ENCODE peak calls at places on chromosomes 1 and 21, in six cellular contexts. F is colonic mucosa, D is IMR-90, K is uterus, T is fibroblast of mammary gland, J is progenitor cell of endocrine pancreas. B is an unnamed sample.

GRCh38 chr1:18820791-18821641 is 38.4 kb downstream of the TAS1R2 start:
- DNase-seq in F (peak), D (peak), K (peak), T (peak), J (peak), B (no peak)

GRCh38 chr1:15062479-15063099 is 91.0 kb upstream of the TMEM51 start:
- DNase-seq in F (peak), D (no peak), K (no peak), T (no peak), J (no peak), B (no peak)

GRCh38 chr1:34500451-34500850 is 254.4 kb upstream of the GJB5 start:
- DNase-seq in F (no peak), D (no peak), K (no peak), T (no peak), J (peak), B (no peak)

GRCh38 chr1:103256490-103256889 is 148.2 kb upstream of the COL11A1 start:
- DNase-seq in F (no peak), D (peak), K (no peak), T (peak), J (no peak), B (no peak)

GRCh38 chr1:17869826-17870225 is 114.7 kb downstream of the ACTL8 start:
- DNase-seq in F (no peak), D (peak), K (no peak), T (peak), J (no peak), B (no peak)

GRCh38 chr1:199301472-199301871 is 662.6 kb downstream of the PTPRC start:
- DNase-seq in F (no peak), D (no peak), K (no peak), T (no peak), J (no peak), B (no peak)

GRCh38 chr1:234186037-234186688 is 187.1 kb upstream of the COA6 start:
- DNase-seq in F (no peak), D (peak), K (no peak), T (peak), J (no peak), B (no peak)

GRCh38 chr1:25568834-25569598 is 25.6 kb downstream of the LDLRAP1 start:
- DNase-seq in F (no peak), D (peak), K (peak), T (peak), J (no peak), B (peak)

GRCh38 chr1:111030590-111030989 is 66.9 kb upstream of the LRIF1 start:
- DNase-seq in F (peak), D (peak), K (no peak), T (peak), J (peak), B (no peak)

GRCh38 chr1:67755619-67756018 is 70.6 kb downstream of the GADD45A start:
- DNase-seq in F (no peak), D (no peak), K (no peak), T (no peak), J (no peak), B (no peak)

GRCh38 chr21:20647603-20648002 is 350.6 kb upstream of the NCAM2 start:
- DNase-seq in F (no peak), D (no peak), K (no peak), T (peak), J (no peak), B (no peak)

GRCh38 chr1:95371666-95372320 is 137.8 kb downstream of the RWDD3 start:
- DNase-seq in F (no peak), D (no peak), K (no peak), T (no peak), J (no peak), B (no peak)

GRCh38 chr21:25350056-25350455 is 257.2 kb downstream of the MRPL39 start:
- DNase-seq in F (no peak), D (peak), K (no peak), T (peak), J (no peak), B (no peak)

GRCh38 chr1:110102081-110102480 is 10.2 kb upstream of the UBL4B start:
- DNase-seq in F (no peak), D (peak), K (no peak), T (no peak), J (no peak), B (no peak)

GRCh38 chr1:238469146-238469601 is 578.5 kb upstream of the ZP4 start:
- DNase-seq in F (no peak), D (peak), K (no peak), T (no peak), J (no peak), B (no peak)

GRCh38 chr1:232423591-232423990 is 206.3 kb downstream of the SIPA1L2 start:
- DNase-seq in F (no peak), D (peak), K (no peak), T (peak), J (no peak), B (no peak)

GRCh38 chr1:155569988-155570592 is 7.5 kb upstream of the ASH1L start:
- DNase-seq in F (no peak), D (peak), K (no peak), T (peak), J (no peak), B (no peak)

DNA sequence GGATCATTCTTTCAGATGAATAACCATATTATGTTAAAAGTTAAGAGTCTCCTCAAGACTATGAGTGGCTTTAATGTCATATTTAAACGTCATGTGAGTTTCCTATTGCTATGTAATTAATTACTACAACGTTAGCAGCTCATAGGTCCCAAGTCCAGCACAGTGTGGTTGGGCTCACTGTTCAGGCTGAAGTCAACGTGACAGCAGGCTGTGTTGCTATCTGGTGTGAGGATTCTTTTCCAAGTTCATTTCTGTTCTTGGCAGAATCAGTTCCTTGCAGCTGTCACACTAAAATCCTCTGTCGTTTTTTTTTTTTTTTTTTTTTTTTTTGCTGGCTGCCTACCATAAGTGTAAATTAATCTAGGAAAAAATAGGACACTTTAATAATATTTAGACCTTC is 893.4 kb downstream of the LTN1 start:
- DNase-seq in F (peak), D (peak), K (peak), T (peak), J (no peak), B (no peak)
- TF ChIP-seq CTCF in F (no peak), D (no peak), K (no peak), T (no peak), J (no peak), B (no peak)

GRCh38 chr1:243686149-243686548 is 163.9 kb downstream of the AKT3 start:
- DNase-seq in F (no peak), D (peak), K (no peak), T (peak), J (no peak), B (no peak)
- TF ChIP-seq CTCF in F (no peak), D (no peak), K (no peak), T (no peak), J (no peak), B (no peak)

DNA sequence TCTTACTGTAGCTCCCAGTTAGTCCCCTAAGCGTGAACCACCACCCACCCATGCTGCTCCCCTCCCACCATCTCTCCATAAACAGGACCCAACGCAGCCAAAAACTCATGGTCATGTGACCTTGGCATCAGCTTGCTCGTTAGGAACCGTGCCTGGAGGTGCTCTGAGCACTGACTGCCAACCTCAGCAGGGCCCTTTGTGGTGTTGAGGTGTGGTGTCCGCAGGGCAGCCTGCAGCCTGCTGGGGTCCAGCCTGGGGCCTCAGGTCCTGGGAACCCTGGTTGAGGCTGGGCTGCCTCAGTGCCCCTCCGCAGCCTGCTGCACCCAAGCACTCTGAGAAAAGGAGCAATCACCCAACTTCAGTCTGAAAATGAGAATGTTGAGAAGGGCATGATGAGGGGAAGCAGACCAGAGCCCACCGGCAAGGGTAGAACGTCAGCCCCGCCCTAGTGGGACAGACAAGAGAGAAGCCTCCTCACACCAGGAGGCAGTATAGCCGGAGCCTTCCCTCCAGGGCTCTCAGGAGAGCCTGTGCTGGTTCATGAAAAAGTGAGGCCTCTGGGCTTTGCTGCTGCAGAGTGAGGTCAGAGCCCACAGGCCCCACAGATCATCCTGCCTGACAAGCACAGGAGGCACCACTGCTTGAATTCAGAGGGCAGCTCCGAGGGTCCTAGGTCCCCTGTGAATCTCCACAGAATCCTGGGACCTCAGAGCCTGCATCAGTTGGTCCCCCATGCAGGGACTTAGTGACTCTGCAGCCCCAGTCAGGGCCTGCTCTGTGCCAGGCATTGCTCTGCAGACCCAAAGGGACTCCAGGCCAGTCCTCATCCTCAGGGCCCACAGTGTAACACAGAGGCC is 4.9 kb upstream of the COL6A2 start:
- DNase-seq in F (no peak), D (no peak), K (peak), T (peak), J (no peak), B (no peak)
- TF ChIP-seq CTCF in F (no peak), D (peak), K (no peak), T (peak), J (no peak), B (peak)

DNA sequence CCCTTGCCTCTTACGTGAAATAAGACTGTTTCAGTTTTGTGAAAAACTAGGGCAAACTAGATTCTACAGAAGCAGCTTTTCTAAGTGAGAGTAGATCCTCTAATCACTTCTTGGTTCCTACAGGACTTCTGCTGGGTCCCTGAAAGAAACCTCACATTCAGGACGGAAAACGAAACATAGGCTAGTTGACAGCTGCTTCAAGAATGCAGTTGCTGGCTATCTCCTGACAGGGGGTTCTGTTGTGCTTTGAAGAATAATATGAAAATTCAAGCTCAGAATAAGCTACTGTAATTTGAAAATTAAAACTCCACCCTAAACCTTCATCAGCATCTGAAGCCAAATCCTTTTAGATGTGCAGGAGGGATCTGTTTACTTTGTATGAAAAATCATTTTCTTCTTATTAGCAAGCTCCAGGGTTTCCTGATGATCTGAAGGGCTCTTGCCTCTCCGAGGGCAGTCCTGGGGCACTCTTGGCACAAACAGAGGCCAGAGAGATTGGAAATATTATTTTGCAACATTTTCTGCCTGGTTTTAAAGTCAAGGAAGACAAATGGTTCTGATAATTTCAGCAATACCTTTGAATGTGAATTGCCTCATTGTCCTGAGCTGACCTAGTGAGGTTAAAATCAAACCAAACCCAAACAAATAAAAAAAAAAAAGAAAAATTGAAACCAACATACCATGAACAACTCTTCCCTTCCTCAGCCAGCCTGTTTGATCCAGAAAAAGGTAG is 55.1 kb downstream of the NTMT2 start:
- DNase-seq in F (no peak), D (peak), K (no peak), T (peak), J (no peak), B (no peak)
- TF ChIP-seq CTCF in F (no peak), D (no peak), K (no peak), T (no peak), J (no peak), B (peak)

DNA sequence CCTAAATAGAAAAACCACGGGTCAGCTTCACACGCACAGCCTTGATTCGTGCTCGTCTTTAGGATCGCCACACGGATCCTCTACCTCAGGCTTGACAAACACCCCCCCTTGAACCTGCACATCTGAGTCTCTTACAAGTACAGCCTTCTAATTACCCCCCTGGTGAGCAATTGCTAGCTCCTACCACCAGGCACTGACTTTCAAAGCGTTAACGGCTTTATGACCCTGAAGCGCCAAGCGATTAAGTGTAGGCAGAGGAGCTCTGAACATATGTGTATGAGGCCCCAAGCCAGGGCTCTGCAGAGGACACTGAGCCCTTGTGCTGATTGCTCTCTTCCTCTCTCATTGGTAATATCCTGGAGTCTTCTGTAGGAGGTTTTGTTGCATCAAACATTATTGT is 55.7 kb upstream of the EPHA8 start:
- DNase-seq in F (no peak), D (no peak), K (no peak), T (no peak), J (no peak), B (no peak)
- TF ChIP-seq CTCF in F (no peak), D (no peak), K (no peak), T (no peak), J (no peak), B (no peak)

GRCh38 chr1:248618119-248618518 is 16.8 kb downstream of the OR2T11 start:
- DNase-seq in F (no peak), D (no peak), K (no peak), T (no peak), J (no peak), B (no peak)

GRCh38 chr1:248625971-248626370 is 8.9 kb downstream of the OR2T11 start:
- DNase-seq in F (no peak), D (no peak), K (no peak), T (no peak), J (no peak), B (no peak)

GRCh38 chr1:248625166-248625565 is 9.7 kb downstream of the OR2T11 start:
- DNase-seq in F (no peak), D (no peak), K (no peak), T (no peak), J (no peak), B (no peak)

GRCh38 chr1:248618878-248619277 is 16.0 kb downstream of the OR2T11 start:
- DNase-seq in F (peak), D (peak), K (no peak), T (peak), J (no peak), B (no peak)

DNA sequence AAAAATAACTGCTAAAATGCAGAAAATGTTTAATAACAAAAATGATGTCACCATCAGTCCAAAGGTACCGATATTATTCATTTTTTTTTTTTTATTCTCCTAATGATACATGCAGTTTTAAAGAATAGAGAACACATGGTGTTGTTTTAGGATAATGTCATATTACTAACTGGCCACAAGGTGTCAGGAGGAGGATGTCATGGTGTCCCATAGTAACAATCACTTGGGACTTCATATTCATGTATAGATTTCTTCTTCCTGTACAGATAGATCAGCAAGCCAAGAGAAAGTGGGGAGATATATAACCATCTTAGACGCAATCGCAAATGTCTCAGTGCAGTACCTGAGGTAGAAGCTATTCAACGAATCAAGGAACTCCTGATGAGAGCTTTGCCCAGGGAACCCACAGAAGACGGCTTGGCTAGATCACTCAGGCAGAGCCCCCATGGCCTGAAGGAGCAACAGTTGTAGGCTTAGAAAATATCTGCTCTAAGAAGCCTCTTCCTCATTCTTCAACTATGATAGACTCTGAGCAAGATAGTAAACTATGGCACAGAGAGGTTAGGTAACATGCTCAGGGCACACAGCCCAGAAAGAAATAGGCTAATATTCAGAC is 12.3 kb downstream of the OR2T11 start:
- DNase-seq in F (no peak), D (peak), K (no peak), T (peak), J (no peak), B (no peak)
- TF ChIP-seq CTCF in F (peak), D (peak), K (peak), T (peak), J (no peak), B (peak)

DNA sequence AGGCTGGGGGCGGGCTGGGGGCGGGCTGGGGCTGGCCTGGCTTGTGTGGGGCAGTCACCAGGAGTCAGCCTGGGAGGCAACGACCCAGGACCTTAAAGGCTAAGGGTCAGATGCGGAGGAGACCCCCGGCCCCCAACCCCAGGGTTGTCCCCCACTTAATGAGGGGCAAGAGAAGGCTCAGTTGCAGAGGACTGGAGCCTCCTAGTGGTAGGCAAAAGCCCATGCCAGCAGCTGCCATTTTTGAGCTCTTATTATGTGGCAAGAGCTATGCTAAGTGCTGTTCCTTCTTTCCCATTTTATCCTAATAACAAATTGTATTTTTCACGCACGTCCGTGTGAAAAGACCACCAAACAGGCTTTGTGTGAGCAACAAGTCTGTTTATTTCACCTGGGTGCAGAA is 8.0 kb downstream of the KIAA1614 start:
- DNase-seq in F (no peak), D (no peak), K (no peak), T (no peak), J (no peak), B (no peak)
- TF ChIP-seq CTCF in F (no peak), D (peak), K (no peak), T (peak), J (peak), B (no peak)

B was measured in AG04449.